ENCODE peak calls at places on chromosomes 7 and 10, in seven cellular contexts. D is fibroblast of lung, T is lower lobe of right lung, S is A549, Q is neural progenitor cell, U is breast epithelium, N is suprapubic skin. P is an unnamed sample.

GRCh38 chr7:51062222-51062987 is 254.2 kb downstream of the COBL start:
- DNase-seq in U (no peak), T (peak), Q (peak), N (no peak), D (no peak), S (no peak), P (no peak)

GRCh38 chr7:55476071-55476803 is 96.1 kb downstream of the VOPP1 start:
- DNase-seq in S (no peak), T (no peak), N (no peak), U (no peak), Q (no peak), D (peak), P (no peak)

GRCh38 chr7:79292834-79293233 is 160.6 kb downstream of the MAGI2 start:
- DNase-seq in N (no peak), Q (no peak), D (no peak), S (peak), T (no peak), U (no peak), P (no peak)

GRCh38 chr7:36526720-36527548 is 137.3 kb downstream of the ANLN start:
- DNase-seq in D (peak), Q (no peak), T (no peak), N (no peak), U (no peak), S (peak), P (no peak)

GRCh38 chr7:108034586-108034985 is 31.6 kb upstream of the LAMB1 start:
- DNase-seq in Q (no peak), S (no peak), U (no peak), D (no peak), T (no peak), N (no peak), P (no peak)

GRCh38 chr10:78460204-78460603 is 426.5 kb downstream of the RPS24 start:
- DNase-seq in T (no peak), U (no peak), S (no peak), N (no peak), Q (no peak), D (no peak), P (no peak)

GRCh38 chr10:122078965-122079401 is 90.0 kb downstream of the TACC2 start:
- DNase-seq in D (no peak), U (no peak), S (no peak), Q (no peak), T (no peak), N (peak), P (no peak)

GRCh38 chr7:106312906-106313305 is 28.1 kb upstream of the NAMPT start:
- DNase-seq in Q (no peak), S (no peak), D (peak), T (no peak), N (no peak), U (no peak), P (no peak)

GRCh38 chr10:47359626-47360418 is 11.7 kb downstream of the RBP3 start:
- DNase-seq in U (peak), S (no peak), T (no peak), N (peak), D (no peak), Q (no peak), P (no peak)

GRCh38 chr10:84493951-84494848 is 165.8 kb downstream of the CCSER2 start:
- DNase-seq in Q (no peak), S (peak), N (no peak), D (peak), U (no peak), T (no peak), P (no peak)

GRCh38 chr10:74922921-74923320 is 96.5 kb downstream of the KAT6B start:
- DNase-seq in T (no peak), Q (no peak), U (no peak), N (no peak), S (peak), D (peak), P (no peak)

GRCh38 chr7:138545123-138545522 is 85.1 kb downstream of the TRIM24 start:
- DNase-seq in S (no peak), U (no peak), T (no peak), D (no peak), Q (no peak), N (no peak), P (no peak)

GRCh38 chr10:124145109-124145860 is 51.9 kb upstream of the CHST15 start:
- DNase-seq in D (no peak), N (peak), U (no peak), Q (no peak), S (no peak), T (peak), P (no peak)

GRCh38 chr7:79806161-79806734 is 328.4 kb upstream of the GNAI1 start:
- DNase-seq in Q (peak), N (no peak), T (no peak), D (peak), S (peak), U (no peak), P (no peak)

GRCh38 chr7:129332354-129333056 is 101.7 kb upstream of the STRIP2 start:
- DNase-seq in U (no peak), Q (no peak), N (no peak), T (no peak), D (peak), S (peak), P (no peak)

GRCh38 chr10:92574545-92575377 is 868 bp upstream of the IDE start:
- DNase-seq in T (no peak), S (no peak), N (no peak), Q (peak), U (no peak), D (no peak), P (no peak)

GRCh38 chr10:7345717-7346116 is 65.1 kb downstream of the SFMBT2 start:
- DNase-seq in T (no peak), U (no peak), N (no peak), D (no peak), Q (no peak), S (no peak), P (no peak)

GRCh38 chr7:79923953-79924352 is 210.7 kb upstream of the GNAI1 start:
- DNase-seq in S (no peak), U (no peak), Q (no peak), D (peak), T (no peak), N (no peak), P (no peak)

GRCh38 chr7:39624202-39624807 is 933 bp downstream of the RALA start:
- DNase-seq in T (no peak), U (no peak), S (peak), N (no peak), Q (peak), D (peak), P (no peak)

GRCh38 chr10:61350794-61351193 is 102.4 kb downstream of the TMEM26 start:
- DNase-seq in T (no peak), N (no peak), Q (no peak), U (no peak), D (no peak), S (no peak), P (no peak)

GRCh38 chr10:61612009-61612408 is 50.7 kb upstream of the CABCOCO1 start:
- DNase-seq in S (no peak), U (no peak), T (no peak), Q (no peak), N (peak), D (no peak), P (no peak)

GRCh38 chr10:129718548-129719414 is 245.3 kb downstream of the EBF3 start:
- DNase-seq in Q (no peak), T (no peak), U (no peak), N (no peak), D (no peak), S (no peak), P (no peak)

GRCh38 chr7:56105508-56105907 is 768 bp downstream of the CHCHD2 start:
- DNase-seq in Q (no peak), D (peak), S (peak), T (no peak), U (no peak), N (no peak), P (peak)

GRCh38 chr10:78069151-78069550 is 35.5 kb downstream of the RPS24 start:
- DNase-seq in S (no peak), D (no peak), T (no peak), N (no peak), Q (no peak), U (no peak), P (no peak)

GRCh38 chr10:131961777-131962450 is 19.8 kb downstream of the BNIP3 start:
- DNase-seq in D (no peak), N (no peak), Q (no peak), T (no peak), U (no peak), S (no peak), P (peak)

GRCh38 chr10:133452453-133452852 is 1.3 kb upstream of the SCART1 start:
- DNase-seq in T (no peak), N (no peak), S (no peak), U (no peak), Q (no peak), D (no peak), P (no peak)

GRCh38 chr10:11303671-11304170 is 286.0 kb downstream of the CELF2 start:
- DNase-seq in Q (no peak), T (no peak), N (no peak), S (no peak), D (no peak), U (no peak), P (no peak)

GRCh38 chr10:125048101-125048864 is 106.4 kb downstream of the ZRANB1 start:
- DNase-seq in S (peak), N (peak), Q (peak), D (peak), T (peak), U (peak), P (peak)

GRCh38 chr7:135962802-135963201 is 14.4 kb downstream of the MTPN start:
- DNase-seq in Q (no peak), S (no peak), U (no peak), D (no peak), N (no peak), T (no peak), P (no peak)

GRCh38 chr10:68082815-68083395 is 7.8 kb upstream of the HERC4 start:
- DNase-seq in D (peak), S (peak), T (no peak), U (no peak), N (no peak), Q (no peak), P (no peak)

GRCh38 chr7:27105161-27106122 is 3.0 kb upstream of the HOXA2 start:
- DNase-seq in D (peak), Q (no peak), S (no peak), U (no peak), N (no peak), T (no peak), P (no peak)

GRCh38 chr10:82310839-82311238 is 435.8 kb downstream of the NRG3 start:
- DNase-seq in Q (no peak), D (peak), N (no peak), T (no peak), U (no peak), S (no peak), P (no peak)

GRCh38 chr10:54009672-54010071 is 791.4 kb downstream of the PCDH15 start:
- DNase-seq in N (no peak), Q (no peak), S (no peak), D (no peak), U (no peak), T (no peak), P (no peak)

GRCh38 chr7:155533827-155534690 is 12.3 kb downstream of the CNPY1 start:
- DNase-seq in U (no peak), T (no peak), Q (peak), D (no peak), N (no peak), S (peak), P (no peak)

GRCh38 chr7:158257001-158257400 is 330.6 kb downstream of the PTPRN2 start:
- DNase-seq in N (peak), T (no peak), D (no peak), S (no peak), U (no peak), Q (no peak), P (no peak)

GRCh38 chr10:100345570-100346330 is 1.3 kb upstream of the SCD start:
- DNase-seq in U (no peak), S (peak), T (no peak), Q (peak), N (no peak), D (peak), P (no peak)

DNA sequence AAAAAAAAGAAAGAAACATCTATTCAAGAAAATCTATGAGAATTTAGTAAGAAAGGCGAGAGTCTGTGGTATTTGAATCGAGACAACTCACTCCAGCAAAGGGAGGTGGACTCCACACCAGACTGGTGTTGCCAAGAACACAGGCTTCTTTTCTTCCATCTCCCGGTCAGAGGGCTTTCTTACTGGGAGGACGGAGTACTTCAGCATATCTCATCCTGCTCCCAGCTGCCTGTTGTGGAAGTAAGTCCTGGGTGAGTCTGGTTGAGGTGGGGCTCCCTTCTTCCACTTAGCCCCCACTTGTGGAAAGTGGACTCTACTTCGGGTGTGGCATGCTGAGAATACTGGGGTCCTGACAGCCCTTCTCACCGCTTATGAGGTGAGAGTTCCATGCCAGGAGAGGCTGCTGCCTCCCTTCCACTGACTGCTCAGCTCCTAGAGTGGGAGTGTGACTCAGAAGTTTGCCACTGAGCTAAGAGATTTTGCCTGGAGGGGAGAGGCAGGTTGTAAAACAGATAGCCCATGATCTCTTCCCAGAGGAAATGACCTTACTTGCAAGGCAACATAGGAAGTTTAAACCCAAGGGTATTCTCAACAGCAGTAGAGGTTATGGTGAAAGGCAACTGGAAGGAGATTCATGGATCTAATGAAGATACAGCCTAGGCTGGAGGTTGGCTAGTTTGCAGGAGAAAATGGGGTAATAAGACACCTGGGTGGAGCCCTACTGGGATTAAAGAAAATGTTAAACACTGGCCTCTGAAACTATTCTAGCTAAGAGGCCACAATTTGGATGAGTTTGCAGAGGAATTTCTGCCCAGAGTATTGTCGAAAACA is 3.5 kb upstream of the NACAD start:
- DNase-seq in Q (no peak), S (peak), U (no peak), D (peak), N (no peak), T (no peak), P (no peak)
- H3K4me3 ChIP-seq in Q (no peak), S (no peak), U (no peak), D (no peak), N (no peak), T (no peak), P (no peak)

GRCh38 chr7:156602283-156602682 is 38.3 kb upstream of the RNF32 start:
- DNase-seq in S (no peak), U (no peak), N (no peak), T (no peak), Q (no peak), D (no peak), P (no peak)

GRCh38 chr7:156604836-156605695 is 35.5 kb upstream of the RNF32 start:
- DNase-seq in D (no peak), U (no peak), N (no peak), S (no peak), T (no peak), Q (no peak), P (no peak)

GRCh38 chr7:156604311-156604710 is 36.3 kb upstream of the RNF32 start:
- DNase-seq in D (peak), N (no peak), S (no peak), Q (no peak), T (no peak), U (no peak), P (no peak)

GRCh38 chr7:156603004-156603403 is 37.6 kb upstream of the RNF32 start:
- DNase-seq in U (no peak), Q (no peak), N (no peak), T (no peak), D (no peak), S (no peak), P (no peak)

DNA sequence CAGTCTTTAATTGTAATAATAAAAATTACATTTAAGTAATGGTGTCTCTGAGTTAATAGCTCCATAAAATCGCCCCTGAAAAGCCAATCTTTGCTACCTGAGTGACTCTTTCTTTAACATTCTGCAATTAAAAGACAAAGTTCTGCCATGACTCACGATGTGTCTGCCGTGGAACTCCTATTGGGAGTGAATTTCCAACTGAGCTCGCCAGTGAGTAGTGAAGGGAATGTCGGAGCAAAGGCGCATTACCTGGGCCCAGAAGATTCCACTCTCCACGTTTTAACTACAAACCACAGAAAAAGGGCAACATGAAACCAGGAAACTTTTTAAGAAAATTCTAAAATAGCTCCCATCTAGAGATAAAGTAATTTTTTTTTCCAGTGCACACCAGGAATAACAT is 36.9 kb upstream of the RNF32 start:
- DNase-seq in N (no peak), T (no peak), Q (no peak), D (no peak), U (no peak), S (no peak), P (no peak)
- H3K27ac ChIP-seq in N (no peak), T (no peak), Q (no peak), D (no peak), U (no peak), S (no peak), P (no peak)

GRCh38 chr10:110268442-110268841 is 36.3 kb downstream of the SMNDC1 start:
- DNase-seq in T (no peak), D (no peak), S (no peak), N (no peak), Q (no peak), U (no peak), P (no peak)

GRCh38 chr10:110267246-110267645 is 37.5 kb downstream of the SMNDC1 start:
- DNase-seq in Q (no peak), S (no peak), T (no peak), D (no peak), U (no peak), N (no peak), P (no peak)

GRCh38 chr10:110273474-110273873 is 31.2 kb downstream of the SMNDC1 start:
- DNase-seq in D (peak), S (peak), U (no peak), T (peak), N (peak), Q (no peak), P (peak)

GRCh38 chr10:110268931-110269640 is 35.6 kb downstream of the SMNDC1 start:
- DNase-seq in U (no peak), S (no peak), T (no peak), D (no peak), N (no peak), Q (no peak), P (no peak)

DNA sequence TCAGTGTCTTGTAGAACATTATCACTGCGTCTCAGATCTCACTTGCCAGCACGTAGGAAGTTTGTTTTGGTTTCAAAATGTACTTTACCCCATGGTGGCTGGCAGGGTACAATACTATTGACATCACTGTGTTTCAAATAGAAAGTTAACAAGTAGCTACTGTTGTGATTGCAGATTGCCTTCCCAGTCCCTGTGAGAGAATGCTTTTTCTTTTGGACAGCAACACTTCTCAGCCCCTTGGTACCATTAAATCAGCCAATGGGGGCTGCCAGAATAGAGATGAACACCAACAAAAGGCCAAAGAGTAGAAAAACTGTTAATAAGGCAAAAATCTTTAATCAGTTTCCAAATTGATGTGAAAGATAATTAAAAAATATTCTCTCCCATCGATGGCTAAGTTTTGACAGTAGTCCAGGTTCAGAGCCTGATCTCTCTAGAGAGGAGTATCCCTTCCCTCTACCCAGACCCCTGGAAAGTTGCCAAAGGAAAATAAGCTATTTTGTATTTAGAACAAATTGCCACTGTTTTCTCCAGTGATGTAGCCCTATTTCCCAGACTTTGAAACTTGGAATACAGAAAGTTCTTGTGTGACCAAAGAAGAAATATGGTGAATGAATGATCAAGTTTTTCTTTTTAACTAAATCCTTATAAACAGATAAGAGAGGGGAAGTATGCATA is 34.9 kb downstream of the SMNDC1 start:
- DNase-seq in Q (no peak), T (no peak), S (no peak), D (peak), N (no peak), U (no peak), P (no peak)
- H3K4me3 ChIP-seq in Q (no peak), T (peak), S (no peak), D (peak), N (peak), U (peak), P (no peak)

DNA sequence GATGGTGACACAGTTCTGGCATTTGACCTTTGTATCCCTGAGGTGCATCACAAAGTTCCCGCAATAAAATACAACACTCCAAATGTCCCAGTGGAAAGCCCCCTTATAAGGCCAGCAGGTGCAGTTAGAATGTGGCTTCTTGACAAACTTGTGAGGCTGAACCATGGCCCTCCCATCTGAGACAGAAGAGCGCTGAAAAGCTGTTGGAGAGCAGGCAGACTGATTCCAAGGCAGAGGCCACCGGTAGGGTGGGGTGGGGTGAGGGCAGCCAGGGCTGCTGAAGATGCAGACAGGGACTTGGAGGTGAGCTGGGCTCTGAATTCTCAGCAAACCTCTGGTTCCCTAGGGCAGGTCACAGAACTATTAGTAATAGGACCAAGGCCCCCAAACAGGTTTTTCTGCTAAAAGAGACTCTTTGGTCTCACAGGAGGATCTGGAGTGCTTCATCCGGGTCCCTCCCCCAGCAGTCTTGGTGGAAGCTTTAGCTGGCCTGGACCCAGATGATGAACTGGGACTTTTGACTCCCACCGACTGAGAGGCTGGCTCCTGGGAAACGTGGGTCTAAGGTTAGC is 15.6 kb upstream of the CHST3 start:
- DNase-seq in D (no peak), N (no peak), T (no peak), S (no peak), Q (no peak), U (no peak), P (no peak)
- H3K27ac ChIP-seq in D (no peak), N (no peak), T (no peak), S (no peak), Q (no peak), U (no peak), P (no peak)

DNA sequence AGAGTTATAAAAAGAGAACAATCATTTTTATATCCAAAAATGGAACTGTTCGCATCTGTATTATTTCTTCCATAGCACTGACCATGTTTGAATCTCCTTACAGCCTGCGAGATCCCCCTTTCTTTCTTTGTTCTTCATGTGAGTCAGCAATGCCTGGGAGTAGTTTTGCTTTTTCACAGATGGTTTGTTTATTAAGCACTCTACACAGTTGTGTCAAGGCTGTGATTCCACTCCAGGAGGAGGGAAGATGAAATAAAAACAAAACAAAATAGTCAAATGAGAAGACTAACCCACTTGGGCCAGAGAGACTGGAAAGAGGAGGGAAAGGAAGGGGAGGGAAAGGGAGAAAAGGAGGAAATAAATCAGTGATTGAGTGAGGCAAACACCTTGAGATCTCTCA is 7.8 kb downstream of the LIPF start:
- DNase-seq in N (no peak), T (no peak), S (no peak), D (peak), U (no peak), Q (no peak), P (no peak)
- H3K4me3 ChIP-seq in N (no peak), T (no peak), S (no peak), D (no peak), U (no peak), Q (no peak), P (no peak)